ENCODE peak calls at places on chromosomes 6 and 20, in eight cellular contexts. Y, V, M, K, F, A, O and W are unnamed samples.

GRCh38 chr6:133814797-133815196 is 74.1 kb upstream of the TCF21 start:
- DNase-seq in A (no peak), V (no peak), M (no peak), K (no peak), F (no peak), O (no peak), Y (peak; percentile 73), W (no peak)

GRCh38 chr6:169944415-169944814 is 193.0 kb downstream of the ERMARD start:
- DNase-seq in K (no peak), Y (no peak), A (no peak), F (no peak), O (no peak), M (no peak), V (no peak), W (no peak)

GRCh38 chr6:25627001-25627400 is 25.0 kb upstream of the SCGN start:
- DNase-seq in M (no peak), A (no peak), O (peak; percentile 35), K (no peak), Y (no peak), V (no peak), F (no peak), W (no peak)

GRCh38 chr6:142960098-142960497 is 15.1 kb upstream of the HIVEP2 start:
- DNase-seq in A (no peak), Y (peak; percentile 31), O (no peak), V (no peak), K (no peak), F (no peak), M (no peak), W (no peak)

GRCh38 chr20:17558941-17559304 is 11.0 kb upstream of the DSTN start:
- DNase-seq in M (no peak), O (no peak), V (no peak), Y (no peak), F (no peak), A (no peak), K (no peak), W (no peak)

GRCh38 chr6:108163267-108163643 is 2.6 kb upstream of the NR2E1 start:
- DNase-seq in O (no peak), Y (no peak), M (no peak), K (no peak), A (no peak), F (no peak), V (no peak), W (no peak)

GRCh38 chr6:43203718-43204095 is 21.7 kb downstream of the CUL9 start:
- DNase-seq in F (peak; percentile 4), K (peak; percentile 57), Y (no peak), V (no peak), A (no peak), O (no peak), M (no peak), W (no peak)

GRCh38 chr6:99241905-99242534 is 107.5 kb downstream of the FAXC start:
- DNase-seq in M (no peak), F (no peak), V (no peak), K (no peak), A (no peak), Y (peak; percentile 24), O (peak; percentile 27), W (no peak)

GRCh38 chr20:6489361-6490154 is 277.9 kb upstream of the BMP2 start:
- DNase-seq in V (no peak), M (no peak), Y (peak; percentile 8), A (no peak), K (no peak), O (no peak), F (no peak), W (no peak)

GRCh38 chr20:23225407-23226060 is 125.1 kb upstream of the NXT1 start:
- DNase-seq in V (no peak), O (no peak), K (no peak), A (no peak), M (no peak), F (no peak), Y (peak; percentile 92), W (no peak)

GRCh38 chr6:13563009-13563408 is 11.4 kb upstream of the SIRT5 start:
- DNase-seq in V (no peak), O (no peak), Y (no peak), K (no peak), F (no peak), A (no peak), M (no peak), W (no peak)

GRCh38 chr6:144834426-144835038 is 549.4 kb downstream of the UTRN start:
- DNase-seq in M (no peak), A (no peak), K (no peak), Y (no peak), O (no peak), F (no peak), V (no peak), W (no peak)

GRCh38 chr6:159969921-159970320 is 1.0 kb downstream of the IGF2R start:
- DNase-seq in A (no peak), O (no peak), Y (peak; percentile 73), V (no peak), M (no peak), F (no peak), K (peak; percentile 86), W (no peak)

GRCh38 chr6:7165736-7166296 is 58.1 kb downstream of the RREB1 start:
- DNase-seq in O (no peak), M (no peak), F (no peak), K (no peak), A (no peak), Y (no peak), V (no peak), W (no peak)

GRCh38 chr6:35640017-35640664 is 48.6 kb downstream of the FKBP5 start:
- DNase-seq in O (no peak), M (no peak), K (no peak), V (no peak), Y (peak; percentile 23), F (no peak), A (no peak), W (no peak)

GRCh38 chr6:51459958-51460357 is 627.5 kb downstream of the PKHD1 start:
- DNase-seq in O (no peak), V (no peak), M (no peak), A (no peak), Y (no peak), K (no peak), F (no peak), W (no peak)

GRCh38 chr6:19838442-19839236 is 1.5 kb downstream of the ID4 start:
- DNase-seq in Y (peak; percentile 21), F (peak; percentile 31), V (no peak), M (no peak), A (no peak), K (peak; percentile 85), O (no peak), W (no peak)

GRCh38 chr6:111263837-111264236 is 176.5 kb downstream of the SLC16A10 start:
- DNase-seq in F (no peak), A (no peak), V (no peak), M (no peak), O (no peak), Y (peak; percentile 64), K (no peak), W (no peak)

GRCh38 chr6:161139766-161140553 is 133.9 kb downstream of the AGPAT4 start:
- DNase-seq in V (no peak), K (peak; percentile 90), M (no peak), O (peak; percentile 78), A (no peak), F (no peak), Y (no peak), W (no peak)

GRCh38 chr6:15132854-15133670 is 112.8 kb upstream of the JARID2 start:
- DNase-seq in V (no peak), F (no peak), Y (peak; percentile 71), A (no peak), M (no peak), K (peak; percentile 24), O (no peak), W (no peak)

GRCh38 chr6:42279966-42280629 is 62.4 kb upstream of the MRPS10 start:
- DNase-seq in A (no peak), V (no peak), F (no peak), O (no peak), K (peak; percentile 65), Y (peak; percentile 38), M (no peak), W (no peak)

GRCh38 chr6:98847767-98848538 is 13.6 kb downstream of the POU3F2 start:
- DNase-seq in A (no peak), M (no peak), Y (no peak), O (no peak), K (peak; percentile 87), V (no peak), F (peak; percentile 42), W (no peak)

GRCh38 chr6:145214570-145214969 is 520.8 kb downstream of the EPM2A start:
- DNase-seq in K (no peak), Y (peak; percentile 23), O (no peak), M (peak; percentile 16), V (no peak), A (peak; percentile 7), F (no peak), W (no peak)

GRCh38 chr6:403659-404655 is 12.4 kb downstream of the IRF4 start:
- DNase-seq in V (no peak), A (no peak), F (no peak), O (no peak), K (no peak), M (no peak), Y (no peak), W (no peak)

GRCh38 chr6:153989989-153990388 is 49.1 kb upstream of the OPRM1 start:
- DNase-seq in M (no peak), O (no peak), F (no peak), V (no peak), K (no peak), Y (no peak), A (no peak), W (no peak)

GRCh38 chr6:76555090-76555489 is 482.6 kb upstream of the IMPG1 start:
- DNase-seq in F (no peak), O (no peak), Y (no peak), V (no peak), M (no peak), K (no peak), A (no peak), W (no peak)

GRCh38 chr6:81838031-81838430 is 85.5 kb upstream of the TENT5A start:
- DNase-seq in A (no peak), V (no peak), O (no peak), M (no peak), F (no peak), K (no peak), Y (no peak), W (no peak)

GRCh38 chr6:2857580-2858337 is 16.1 kb upstream of the SERPINB1 start:
- DNase-seq in V (peak; percentile 62), F (peak; percentile 74), Y (peak; percentile 37), M (peak; percentile 66), K (no peak), A (peak; percentile 81), O (no peak), W (peak; percentile 48)

GRCh38 chr6:139943391-139943790 is 568.9 kb upstream of the CITED2 start:
- DNase-seq in A (peak; percentile 87), M (no peak), O (no peak), V (no peak), K (no peak), F (no peak), Y (peak; percentile 97), W (no peak)

GRCh38 chr20:10922941-10923340 is 249.1 kb upstream of the JAG1 start:
- DNase-seq in V (no peak), O (no peak), Y (peak; percentile 93), K (no peak), A (no peak), M (no peak), F (no peak), W (no peak)